ENCODE peak calls at places on chromosomes 4 and X, in four cellular contexts. J is transverse colon, C is thyroid gland, Z is heart left ventricle. T is an unnamed sample.

GRCh38 chrX:26788402-26788998 is 572.5 kb downstream of the MAGEB5 start:
- DNase-seq in C (no peak), J (no peak), Z (no peak), T (no peak)

GRCh38 chr4:113822555-113823290 is 61.2 kb upstream of the CAMK2D start:
- DNase-seq in C (no peak), J (no peak), Z (no peak), T (no peak)

GRCh38 chr4:42954925-42955669 is 62.6 kb downstream of the GRXCR1 start:
- DNase-seq in J (no peak), C (peak; percentile 5), Z (no peak), T (no peak)

GRCh38 chr4:53785996-53786395 is 194.7 kb upstream of the LNX1 start:
- DNase-seq in Z (no peak), J (no peak), C (no peak), T (no peak)

GRCh38 chrX:151871244-151871643 is 41.4 kb upstream of the MAGEA4 start:
- DNase-seq in J (no peak), Z (no peak), C (no peak), T (no peak)

GRCh38 chr4:124025423-124025822 is 628.8 kb downstream of the SPRY1 start:
- DNase-seq in J (no peak), C (no peak), Z (no peak), T (no peak)

GRCh38 chrX:40537310-40537709 is 43.5 kb upstream of the ATP6AP2 start:
- DNase-seq in Z (no peak), J (no peak), C (no peak), T (no peak)

GRCh38 chr4:123055943-123056342 is 133.5 kb upstream of the NUDT6 start:
- DNase-seq in J (no peak), Z (no peak), C (no peak), T (no peak)

GRCh38 chrX:119189586-119189985 is 46.5 kb upstream of the PGRMC1 start:
- DNase-seq in C (no peak), J (no peak), Z (peak; percentile 71), T (no peak)

GRCh38 chr4:1413221-1413663 is 7.0 kb upstream of the NKX1-1 start:
- DNase-seq in Z (no peak), C (no peak), J (no peak), T (no peak)

GRCh38 chr4:152727784-152728183 is 48.0 kb upstream of the TMEM154 start:
- DNase-seq in Z (no peak), J (no peak), C (no peak), T (no peak)

GRCh38 chrX:33183366-33183765 is 28.0 kb downstream of the DMD start:
- DNase-seq in J (no peak), C (peak; percentile 18), Z (no peak), T (no peak)

GRCh38 chrX:28586891-28587635 is at the start of gene IL1RAPL1:
- DNase-seq in C (peak; percentile 4), J (no peak), Z (no peak), T (no peak)

GRCh38 chr4:104592894-104593470 is 98.3 kb upstream of the CXXC4 start:
- DNase-seq in Z (no peak), C (no peak), J (no peak), T (no peak)

GRCh38 chrX:72131317-72132294 is at the start of gene RTL5:
- DNase-seq in J (peak; percentile 81), C (peak; percentile 95), Z (peak; percentile 88), T (no peak)

DNA sequence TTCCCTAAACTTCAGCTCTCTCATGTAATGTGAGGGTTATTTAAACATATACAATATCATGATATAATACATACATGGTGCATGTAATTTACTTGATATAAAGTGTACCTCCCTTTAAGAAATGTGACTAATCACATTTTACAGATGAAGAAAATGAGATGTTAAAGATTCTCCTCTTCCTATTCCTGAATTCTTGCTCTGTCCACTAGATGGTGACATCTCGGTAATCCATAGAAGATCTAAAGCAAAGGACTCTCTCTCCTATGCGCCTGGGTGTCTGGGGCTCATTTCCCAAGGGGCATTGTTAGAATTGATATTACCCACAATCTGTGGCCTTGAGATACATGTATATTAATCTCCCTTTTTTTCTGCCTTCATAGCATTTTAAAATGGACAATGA is 804.9 kb downstream of the RAB28 start:
- DNase-seq in J (no peak), Z (no peak), C (no peak), T (no peak)
- TF ChIP-seq CTCF in J (no peak), Z (peak; percentile 28), C (no peak), T (no peak)

GRCh38 chrX:31421441-31421840 is 349.6 kb upstream of the FTHL17 start:
- DNase-seq in Z (no peak), C (no peak), J (no peak), T (no peak)
- H3K27ac ChIP-seq in Z (no peak overlapping the region), C (no peak overlapping the region), J (no peak overlapping the region), T (no peak overlapping the region)

GRCh38 chrX:48917139-48917980 is 1.5 kb downstream of the PIM2 start:
- DNase-seq in C (peak; percentile 89), Z (peak; percentile 92), J (peak; percentile 92), T (peak; percentile 55)
- TF ChIP-seq POLR2A in C (no peak), Z (no peak), J (no peak), T (no peak)

GRCh38 chr4:108135549-108136209 is 33.1 kb downstream of the LEF1 start:
- DNase-seq in J (no peak), C (no peak), Z (no peak), T (no peak)
- TF ChIP-seq CTCF in J (no peak), C (no peak), Z (no peak), T (no peak)

DNA sequence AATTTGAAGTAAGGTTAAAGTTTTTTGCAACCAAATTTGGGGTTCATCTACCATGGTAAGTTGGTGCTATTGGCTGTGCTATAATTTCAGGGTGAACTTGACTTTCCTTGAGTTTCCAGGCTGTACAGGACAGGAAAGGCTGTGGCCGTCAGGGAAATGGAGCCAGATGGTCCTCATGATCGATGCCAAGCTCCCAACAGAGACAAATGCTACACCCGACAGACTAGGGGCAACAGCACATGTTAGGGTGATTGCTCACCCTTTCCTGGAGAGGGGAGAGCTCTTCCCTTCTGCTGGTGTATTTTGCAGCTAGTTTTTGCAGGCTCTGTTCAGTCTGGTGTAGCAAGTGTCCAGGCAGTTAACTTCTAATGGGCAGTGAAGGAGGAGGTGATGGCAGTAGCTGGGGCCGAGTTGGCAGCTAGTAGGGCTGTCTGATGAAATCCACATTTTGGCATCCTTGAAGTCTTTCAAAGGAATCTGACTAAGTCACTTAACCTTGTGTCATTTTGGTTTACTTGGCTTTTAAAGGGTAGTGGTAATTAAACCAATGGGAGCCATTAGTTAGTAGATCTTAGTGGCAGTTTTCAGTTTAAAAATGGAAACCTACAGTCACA is 47.8 kb downstream of the GAB1 start:
- DNase-seq in Z (no peak), C (no peak), J (no peak), T (no peak)
- H3K27ac ChIP-seq in Z (peak overlapping the region; percentile 0), C (no peak overlapping the region), J (peak overlapping the region; percentile 39), T (no peak overlapping the region)